ENCODE peak calls at places on chromosomes 13 and 19, in four cellular contexts. L is upper lobe of right lung, P is psoas muscle, O is breast epithelium. F is an unnamed sample.

GRCh38 chr13:23828866-23829265 is 60.3 kb downstream of the MIPEP start:
- DNase-seq in O (no peak), P (no peak), L (no peak), F (no peak)

GRCh38 chr13:32254416-32254815 is 60.7 kb downstream of the ZAR1L start:
- DNase-seq in O (no peak), P (no peak), L (no peak), F (no peak)

GRCh38 chr19:13637664-13638063 is 126.7 kb upstream of the MRI1 start:
- DNase-seq in L (no peak), P (no peak), O (no peak), F (no peak)

GRCh38 chr13:112416647-112417046 is 40.5 kb downstream of the SPACA7 start:
- DNase-seq in P (no peak), O (no peak), L (no peak), F (no peak)

GRCh38 chr19:38033658-38034150 is 126.7 kb downstream of the SIPA1L3 start:
- DNase-seq in P (no peak), L (no peak), O (no peak), F (no peak)

GRCh38 chr13:21012841-21013681 is 48.3 kb downstream of the LATS2 start:
- DNase-seq in P (no peak), L (peak; percentile 18), O (no peak), F (no peak)

GRCh38 chr19:33928458-33928950 is 131.8 kb downstream of the KCTD15 start:
- DNase-seq in O (no peak), L (no peak), P (no peak), F (no peak)

GRCh38 chr13:102892504-102892903 is 46.7 kb downstream of the ERCC5 start:
- DNase-seq in L (no peak), O (no peak), P (no peak), F (no peak)

GRCh38 chr13:32829676-32830091 is 186.5 kb upstream of the KL start:
- DNase-seq in O (no peak), P (no peak), L (no peak), F (no peak)

GRCh38 chr13:85657942-85658341 is 141.3 kb downstream of the SLITRK6 start:
- DNase-seq in L (no peak), P (no peak), O (no peak), F (no peak)

GRCh38 chr19:58566989-58567388 is 6.1 kb downstream of the MZF1 start:
- DNase-seq in L (peak; percentile 44), O (peak; percentile 15), P (no peak), F (no peak)

GRCh38 chr19:40523322-40524047 is 53.2 kb upstream of the SHKBP1 start:
- DNase-seq in O (no peak), P (peak; percentile 62), L (peak; percentile 83), F (peak; percentile 64)

GRCh38 chr19:8126511-8126910 is 22.9 kb downstream of the FBN3 start:
- DNase-seq in L (no peak), P (no peak), O (no peak), F (no peak)

GRCh38 chr19:907183-907853 is 5.7 kb downstream of the R3HDM4 start:
- DNase-seq in P (peak; percentile 52), L (no peak), O (no peak), F (peak; percentile 58)

GRCh38 chr19:41530184-41530534 is 45.8 kb upstream of the CEACAM21 start:
- DNase-seq in P (no peak), L (no peak), O (no peak), F (no peak)

GRCh38 chr13:107124129-107124718 is 556.3 kb upstream of the ARGLU1 start:
- DNase-seq in P (no peak), O (no peak), L (no peak), F (no peak)

GRCh38 chr13:110875243-110875642 is 39.6 kb downstream of the ANKRD10 start:
- DNase-seq in L (no peak), O (no peak), P (no peak), F (no peak)
- H3K27ac ChIP-seq in L (no peak overlapping the region), O (no peak overlapping the region), P (peak overlapping the region; percentile 53), F (no peak overlapping the region)

DNA sequence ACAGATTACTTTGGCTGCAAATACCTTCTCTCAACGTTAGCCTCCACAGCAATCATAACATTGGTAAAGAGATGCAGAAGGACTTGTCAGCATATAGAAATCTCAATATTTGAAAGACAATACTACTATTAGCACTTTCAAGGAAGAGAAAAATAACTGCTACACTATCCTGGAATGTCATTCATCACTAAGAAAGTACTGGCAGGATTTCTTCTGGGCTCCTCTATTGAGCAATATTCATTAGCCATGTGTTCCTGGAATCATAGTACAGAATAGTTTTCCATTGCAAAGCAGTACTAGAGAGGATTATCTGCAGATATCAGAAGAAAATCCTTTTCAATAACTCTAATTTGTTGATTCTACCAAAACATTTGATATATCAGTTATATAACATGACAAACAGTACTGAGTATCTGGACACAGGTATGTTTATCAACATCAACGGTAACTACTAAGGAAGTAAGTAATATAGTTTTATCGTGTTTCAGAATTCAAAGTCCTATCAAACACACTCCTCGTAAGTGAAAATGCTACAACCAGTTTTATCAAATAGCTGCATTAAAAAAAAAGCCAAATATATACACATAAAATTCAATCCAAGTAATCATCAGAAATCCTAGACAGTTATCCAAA is 27.3 kb downstream of the INTS6 start:
- DNase-seq in O (no peak), L (no peak), P (no peak), F (no peak)
- H3K4me3 ChIP-seq in O (no peak overlapping the region), L (no peak overlapping the region), P (no peak overlapping the region), F (no peak overlapping the region)

GRCh38 chr13:50280538-50280937 is 265.3 kb downstream of the KCNRG start:
- DNase-seq in P (no peak), L (no peak), O (no peak), F (no peak)

GRCh38 chr13:50276550-50276949 is 261.3 kb downstream of the KCNRG start:
- DNase-seq in L (no peak), P (no peak), O (no peak), F (no peak)

GRCh38 chr13:50275392-50276063 is 260.3 kb downstream of the KCNRG start:
- DNase-seq in L (no peak), P (no peak), O (no peak), F (no peak)

GRCh38 chr13:50277127-50277526 is 261.9 kb downstream of the KCNRG start:
- DNase-seq in O (no peak), L (no peak), P (no peak), F (no peak)

DNA sequence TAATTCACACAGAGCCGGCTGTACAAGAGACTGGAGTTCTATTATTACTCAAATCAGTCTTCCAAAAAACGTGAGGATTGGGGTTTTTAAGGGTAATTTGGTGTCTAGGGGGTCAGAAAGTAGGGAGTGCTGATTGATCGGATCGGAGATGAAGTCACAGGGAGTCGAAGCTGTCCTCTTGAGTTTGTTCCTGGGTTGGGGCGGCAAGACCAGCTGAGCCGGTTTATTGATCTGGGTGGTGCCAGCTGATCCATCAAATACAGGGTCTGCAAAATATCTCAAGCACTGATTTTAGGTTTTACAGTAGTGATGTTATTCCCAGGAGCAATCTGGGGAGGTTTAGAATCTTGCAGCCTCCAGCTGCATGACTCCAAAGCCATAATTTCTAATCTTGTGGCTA is 262.7 kb downstream of the KCNRG start:
- DNase-seq in O (no peak), P (no peak), L (no peak), F (no peak)
- H3K27ac ChIP-seq in O (no peak overlapping the region), P (no peak overlapping the region), L (no peak overlapping the region), F (no peak overlapping the region)

DNA sequence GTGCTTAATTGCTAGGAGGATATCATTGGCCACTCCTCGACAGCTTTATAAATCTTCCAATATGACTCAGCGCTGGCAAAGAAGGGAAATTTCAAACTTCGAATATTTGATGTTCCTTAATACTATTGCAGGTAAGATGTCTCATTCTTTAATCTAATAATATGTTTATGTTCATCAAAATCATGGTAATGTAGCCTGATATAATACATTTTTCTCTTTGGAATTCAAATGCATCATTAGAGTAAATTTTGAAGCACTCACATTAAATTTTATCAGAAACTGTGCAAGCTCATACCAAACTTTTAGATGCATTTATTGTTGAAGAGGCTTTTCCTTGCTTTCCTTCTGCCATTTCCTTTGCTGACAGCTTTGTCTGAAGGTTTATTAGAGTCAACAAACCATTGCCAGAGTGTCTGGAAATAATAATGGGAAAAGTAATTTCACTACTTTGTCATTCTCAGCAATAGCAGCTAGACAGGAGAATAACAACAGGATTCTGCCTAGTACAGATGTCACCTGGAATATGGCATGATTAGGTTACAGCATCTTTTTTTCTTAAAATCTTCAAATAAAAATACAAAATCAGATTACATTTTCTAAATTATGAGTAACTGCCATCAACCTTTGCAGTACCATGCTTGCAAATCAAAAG is 78.6 kb upstream of the MAB21L1 start:
- DNase-seq in O (no peak), L (no peak), P (no peak), F (no peak)
- H3K4me3 ChIP-seq in O (no peak overlapping the region), L (no peak overlapping the region), P (no peak overlapping the region), F (no peak overlapping the region)

DNA sequence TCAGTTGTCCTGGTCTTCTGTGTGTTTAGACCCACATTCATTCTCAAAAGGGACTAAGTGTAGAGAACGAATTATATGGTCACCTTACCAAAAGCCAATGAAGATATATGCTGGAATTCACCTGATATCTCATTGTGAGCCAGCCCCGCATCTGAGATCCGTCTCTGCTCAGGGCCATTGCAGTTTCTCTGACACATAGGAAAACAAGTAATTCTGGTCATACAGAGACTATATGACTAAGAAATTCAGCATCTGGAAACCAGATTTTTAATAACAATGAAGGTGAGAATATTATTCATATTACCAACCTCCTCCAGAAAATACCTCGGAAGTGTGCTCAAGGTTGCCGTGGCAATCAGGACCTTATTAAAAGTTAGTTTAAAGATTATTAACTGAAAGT is 278.6 kb upstream of the EDNRB start:
- DNase-seq in P (no peak), L (no peak), O (no peak), F (no peak)
- H3K27ac ChIP-seq in P (no peak overlapping the region), L (no peak overlapping the region), O (no peak overlapping the region), F (no peak overlapping the region)

GRCh38 chr19:51185069-51185867 is 39.6 kb upstream of the CD33 start:
- DNase-seq in L (no peak), P (no peak), O (no peak), F (no peak)

GRCh38 chr19:51181913-51182419 is 39.9 kb downstream of the SIGLEC7 start:
- DNase-seq in P (no peak), O (no peak), L (no peak), F (no peak)

GRCh38 chr19:51179297-51179696 is 37.2 kb downstream of the SIGLEC7 start:
- DNase-seq in P (no peak), O (no peak), L (no peak), F (no peak)

GRCh38 chr19:51183629-51184028 is 41.3 kb upstream of the CD33 start:
- DNase-seq in P (no peak), O (no peak), L (no peak), F (no peak)

DNA sequence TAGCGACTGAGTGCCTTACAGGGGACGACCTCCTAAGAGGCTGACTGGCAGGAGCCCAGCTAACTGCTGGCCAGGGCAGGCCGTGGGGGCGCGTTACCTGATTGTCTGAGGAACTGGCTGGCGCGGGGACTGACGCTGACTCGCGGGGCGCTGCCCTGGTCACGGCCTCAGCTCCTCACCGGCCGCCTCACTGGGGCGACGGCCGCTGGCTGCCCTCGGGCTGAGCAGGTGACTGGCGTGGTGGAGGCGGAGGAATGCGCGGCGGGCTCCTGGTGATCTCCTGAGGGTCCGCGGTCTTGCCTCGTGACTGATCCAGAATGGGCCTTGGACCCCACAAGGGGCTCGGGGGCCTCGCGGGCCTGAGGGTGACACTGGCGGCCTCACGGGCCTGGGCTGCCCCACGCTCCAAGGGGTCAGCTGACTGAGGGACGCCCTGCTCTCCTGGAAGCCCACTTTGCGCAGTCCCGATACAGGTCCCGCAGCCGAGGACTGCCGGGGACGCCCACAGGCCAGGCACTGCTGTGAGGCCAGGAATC is 39.3 kb downstream of the SIGLEC7 start:
- DNase-seq in L (no peak), P (no peak), O (no peak), F (peak; percentile 77)
- H3K4me3 ChIP-seq in L (no peak overlapping the region), P (no peak overlapping the region), O (no peak overlapping the region), F (no peak overlapping the region)

F was measured in upper lobe of left lung.